ENCODE peak calls at places on chromosomes 4 and X, in five cellular contexts. I is HCT116, L is upper lobe of left lung, X is stomach, E is GM12892. Q is an unnamed sample.

GRCh38 chr4:158768577-158769174 is at the start of gene FNIP2:
- DNase-seq in I (peak; percentile 21), L (peak; percentile 96), X (peak; percentile 86), E (peak; percentile 52), Q (peak; percentile 80)

GRCh38 chr4:25446611-25447010 is 69.5 kb downstream of the ANAPC4 start:
- DNase-seq in I (no peak), L (no peak), X (no peak), E (no peak), Q (no peak)

GRCh38 chr4:89158884-89159503 is 47.7 kb downstream of the TIGD2 start:
- DNase-seq in I (peak; percentile 43), L (no peak), X (no peak), E (no peak), Q (peak; percentile 77)

GRCh38 chr4:124631760-124632159 is 80.8 kb downstream of the ANKRD50 start:
- DNase-seq in I (peak; percentile 96), L (no peak), X (peak; percentile 57), E (no peak), Q (peak; percentile 98)

GRCh38 chrX:39816871-39817731 is 280.7 kb downstream of the BCOR start:
- DNase-seq in I (no peak), L (no peak), X (no peak), E (no peak), Q (no peak)

GRCh38 chrX:41029332-41029731 is 55.9 kb upstream of the USP9X start:
- DNase-seq in I (no peak), L (no peak), X (no peak), E (no peak), Q (no peak)

GRCh38 chrX:150036181-150036580 is 97.9 kb upstream of the EOLA2 start:
- DNase-seq in I (no peak), L (no peak), X (no peak), E (no peak), Q (peak; percentile 80)

GRCh38 chr4:114780205-114780604 is 181.6 kb downstream of the UGT8 start:
- DNase-seq in I (peak; percentile 24), L (no peak), X (no peak), E (no peak), Q (peak; percentile 9)

GRCh38 chr4:174016251-174016650 is 267.2 kb downstream of the FBXO8 start:
- DNase-seq in I (no peak), L (no peak), X (no peak), E (no peak), Q (no peak)

DNA sequence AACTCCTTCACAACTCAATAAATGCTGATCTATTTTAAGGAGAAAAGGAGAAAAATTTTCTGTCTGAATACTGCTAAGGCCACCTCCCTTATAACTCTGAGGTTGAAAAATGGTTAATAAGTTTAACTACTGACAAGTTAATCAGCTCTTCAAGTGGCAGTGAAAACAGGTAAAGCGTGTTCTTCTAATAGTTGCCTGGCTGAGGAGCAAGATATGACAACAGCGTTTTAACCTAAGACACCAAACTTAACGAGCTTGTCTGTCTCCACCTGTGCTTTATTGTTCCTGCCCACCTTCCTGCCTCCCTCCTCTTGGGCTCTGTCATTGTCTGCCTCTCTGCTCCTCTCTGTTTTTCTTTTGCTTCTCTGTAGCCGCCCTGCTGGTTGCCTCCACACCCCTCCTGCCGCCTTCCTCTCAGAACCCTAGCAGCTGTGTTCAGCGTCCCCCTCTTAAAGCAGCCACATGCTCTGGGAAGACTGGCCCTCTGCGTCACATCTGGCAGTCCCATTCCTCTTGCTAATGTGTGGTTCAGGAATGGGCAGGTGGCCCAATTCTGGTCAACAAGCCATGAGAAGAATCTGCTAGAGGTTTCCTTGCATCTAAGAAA is 4.3 kb upstream of the TSPAN5 start:
- DNase-seq in I (no peak), L (no peak), X (no peak), E (no peak), Q (no peak)
- TF ChIP-seq POLR2AphosphoS5 in I (no peak), L (no peak), X (no peak), E (no peak), Q (no peak)

DNA sequence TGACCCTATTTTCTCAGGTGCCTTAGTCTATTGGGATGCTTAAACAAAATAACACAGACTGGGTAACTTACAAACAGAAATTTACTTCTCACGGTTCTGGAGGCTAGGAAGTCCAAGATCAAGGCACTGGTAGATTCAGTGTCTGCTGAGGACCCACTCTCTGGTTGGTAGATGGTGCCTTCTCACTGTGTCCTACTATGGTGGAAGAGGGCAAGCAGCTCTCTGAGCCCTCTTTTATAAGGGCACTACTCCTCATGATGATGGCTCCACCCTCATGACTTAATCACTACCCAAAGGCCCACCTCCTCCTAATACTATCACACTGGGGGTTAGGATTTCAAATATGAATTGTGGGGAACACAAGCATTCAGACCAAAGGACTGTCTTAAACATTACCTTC is 11.8 kb downstream of the SMIM14 start:
- DNase-seq in I (no peak), L (no peak), X (no peak), E (no peak), Q (no peak)
- TF ChIP-seq POLR2A in I (no peak), L (no peak), X (no peak), E (peak; percentile 90), Q (no peak)

GRCh38 chr4:153141238-153141637 is 63.0 kb upstream of the TRIM2 start:
- DNase-seq in I (no peak), L (no peak), X (no peak), E (no peak), Q (no peak)

GRCh38 chr4:153142700-153143438 is 61.4 kb upstream of the TRIM2 start:
- DNase-seq in I (peak; percentile 68), L (no peak), X (peak; percentile 89), E (no peak), Q (peak; percentile 79)

GRCh38 chr4:153140294-153140693 is 63.9 kb upstream of the TRIM2 start:
- DNase-seq in I (no peak), L (no peak), X (no peak), E (no peak), Q (no peak)

GRCh38 chr4:153146031-153146430 is 58.2 kb upstream of the TRIM2 start:
- DNase-seq in I (no peak), L (no peak), X (no peak), E (no peak), Q (no peak)

GRCh38 chr4:153143527-153144348 is 60.5 kb upstream of the TRIM2 start:
- DNase-seq in I (peak; percentile 51), L (no peak), X (peak; percentile 35), E (no peak), Q (peak; percentile 54)
- TF ChIP-seq POLR2AphosphoS5 in I (no peak), L (no peak), X (no peak), E (no peak), Q (no peak)

GRCh38 chr4:84582302-84582987 is 482 bp upstream of the CDS1 start:
- DNase-seq in I (peak; percentile 81), L (peak; percentile 99), X (peak; percentile 97), E (peak; percentile 42), Q (peak; percentile 50)

GRCh38 chr4:84583871-84584373 is 995 bp downstream of the CDS1 start:
- DNase-seq in I (no peak), L (no peak), X (no peak), E (no peak), Q (no peak)

GRCh38 chr4:84579410-84579791 is 3.5 kb upstream of the CDS1 start:
- DNase-seq in I (no peak), L (no peak), X (no peak), E (no peak), Q (no peak)

GRCh38 chr4:84585276-84585675 is 2.3 kb downstream of the CDS1 start:
- DNase-seq in I (no peak), L (no peak), X (no peak), E (no peak), Q (no peak)

DNA sequence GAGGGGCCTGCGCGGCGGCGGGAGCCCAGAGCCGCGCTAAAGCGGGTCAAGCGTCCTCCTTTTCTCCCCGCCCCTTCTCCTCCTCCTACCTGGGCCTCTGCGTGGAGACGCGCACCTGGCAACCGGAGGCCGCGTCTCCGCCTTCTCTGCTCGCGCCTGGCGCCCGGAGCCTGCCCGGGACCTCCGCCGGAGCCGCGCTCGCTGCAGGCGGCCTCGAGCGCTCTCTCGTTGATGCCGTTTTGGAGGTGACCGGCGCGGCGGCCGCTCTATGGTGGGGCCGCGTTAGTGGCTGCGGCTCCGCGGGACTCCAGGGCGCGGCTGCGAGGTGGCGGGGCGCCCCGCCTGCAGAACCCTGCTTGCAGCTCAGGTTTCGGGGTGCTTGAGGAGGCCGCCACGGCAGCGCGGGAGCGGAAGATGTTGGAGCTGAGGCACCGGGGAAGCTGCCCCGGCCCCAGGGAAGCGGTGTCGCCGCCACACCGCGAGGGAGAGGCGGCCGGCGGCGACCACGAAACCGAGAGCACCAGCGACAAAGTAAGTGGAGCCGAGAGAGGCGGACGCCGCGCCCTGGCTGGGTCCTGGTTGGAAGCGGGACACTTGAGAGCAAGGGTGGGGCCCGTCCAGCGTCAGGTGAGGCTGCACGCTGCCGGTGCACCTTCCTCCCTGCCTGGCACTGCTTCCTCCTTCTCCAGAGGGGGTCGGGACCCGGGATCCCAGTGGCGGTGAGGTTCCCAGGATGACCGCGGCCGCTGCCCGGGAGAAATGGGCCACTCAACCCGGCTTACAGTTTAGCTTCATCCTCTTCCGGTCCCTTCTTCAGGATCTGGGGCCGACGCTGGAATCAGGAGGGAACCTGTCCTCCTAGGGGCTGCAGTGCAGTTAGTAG is at the start of gene CDS1:
- DNase-seq in I (no peak), L (peak; percentile 91), X (peak; percentile 77), E (peak; percentile 37), Q (no peak)
- TF ChIP-seq POLR2A in I (no peak), L (peak; percentile 72), X (no peak), E (no peak), Q (no peak)

GRCh38 chrX:87517571-87518141 is at the start of gene KLHL4:
- DNase-seq in I (no peak), L (no peak), X (no peak), E (no peak), Q (peak; percentile 92)

GRCh38 chrX:87518504-87518903 is 902 bp downstream of the KLHL4 start:
- DNase-seq in I (no peak), L (no peak), X (no peak), E (no peak), Q (peak; percentile 69)

GRCh38 chrX:87516716-87517115 is 886 bp upstream of the KLHL4 start:
- DNase-seq in I (no peak), L (no peak), X (no peak), E (no peak), Q (peak; percentile 85)
- TF ChIP-seq POLR2AphosphoS5 in I (no peak), L (no peak), X (no peak), E (no peak), Q (no peak)

Q was measured in endothelial cell of umbilical vein.